ENCODE peak calls at places on chromosomes 12 and 14, in four cellular contexts. B is effector memory CD4-positive, alpha-beta T cell; W is hepatocyte; D is neuronal stem cell. P is an unnamed sample.

GRCh38 chr14:83566567-83566966 is 1963.4 kb upstream of the FLRT2 start:
- DNase-seq in D (no peak), B (no peak), W (no peak), P (no peak)

GRCh38 chr12:46788247-46788887 is 37.4 kb downstream of the SLC38A4 start:
- DNase-seq in W (no peak), D (no peak), B (no peak), P (peak; percentile 29)

GRCh38 chr12:49301759-49302158 is 6.8 kb downstream of the PRPH start:
- DNase-seq in B (no peak), D (no peak), W (peak; percentile 26), P (no peak)

GRCh38 chr14:88166616-88167015 is 156.5 kb downstream of the KCNK10 start:
- DNase-seq in W (peak; percentile 26), B (no peak), D (no peak), P (no peak)

GRCh38 chr12:75389061-75389460 is 1.8 kb upstream of the GLIPR1L2 start:
- DNase-seq in D (no peak), B (no peak), W (no peak), P (no peak)

GRCh38 chr12:77928078-77928477 is 97.4 kb downstream of the NAV3 start:
- DNase-seq in W (no peak), B (no peak), D (no peak), P (no peak)

GRCh38 chr12:630656-631632 is 32.3 kb downstream of the NINJ2 start:
- DNase-seq in D (no peak), W (no peak), B (peak; percentile 54), P (no peak)

GRCh38 chr12:8081228-8081920 is 700 bp upstream of the NECAP1 start:
- DNase-seq in W (peak; percentile 16), D (no peak), B (no peak), P (no peak)

GRCh38 chr12:77049767-77050353 is 15.5 kb downstream of the E2F7 start:
- DNase-seq in B (no peak), W (peak; percentile 82), D (peak; percentile 31), P (peak; percentile 65)

GRCh38 chr14:67934087-67934486 is 114.5 kb downstream of the RAD51B start:
- DNase-seq in W (peak; percentile 83), B (no peak), D (peak; percentile 37), P (peak; percentile 44)

DNA sequence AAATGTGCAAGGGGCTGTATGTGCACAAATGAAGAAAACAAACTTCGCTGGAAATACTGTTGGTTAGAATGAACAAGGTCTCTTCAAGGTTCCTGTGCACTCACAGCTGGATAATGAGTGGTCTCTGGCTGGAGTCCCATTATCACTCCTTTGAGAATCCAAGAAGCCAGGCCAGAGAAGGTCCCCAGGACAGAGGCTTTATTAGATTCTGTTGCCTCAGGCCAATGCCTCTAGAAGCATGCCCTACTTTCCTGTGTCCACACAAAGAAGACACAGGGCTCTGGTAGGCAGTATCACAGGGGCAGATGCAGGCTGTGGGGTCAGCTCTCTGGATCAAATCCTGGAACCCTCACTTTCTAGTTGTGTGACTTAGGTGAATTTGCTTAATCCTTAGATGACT is 384.7 kb downstream of the GRIN2B start:
- DNase-seq in B (no peak), W (no peak), D (no peak), P (no peak)
- H3K4me3 ChIP-seq in B (no peak overlapping the region), W (no peak overlapping the region), D (no peak overlapping the region), P (no peak overlapping the region)

GRCh38 chr14:100591453-100592371 is 4.5 kb upstream of the BEGAIN start:
- DNase-seq in D (no peak), B (no peak), W (no peak), P (no peak)
- H3K27me3 ChIP-seq in D (peaks cover 71% of the 10 kb centered on the region), B (no peaks in the 10 kb centered on the region), W (peaks cover 23% of the 10 kb centered on the region), P (peaks cover 10% of the 10 kb centered on the region)

DNA sequence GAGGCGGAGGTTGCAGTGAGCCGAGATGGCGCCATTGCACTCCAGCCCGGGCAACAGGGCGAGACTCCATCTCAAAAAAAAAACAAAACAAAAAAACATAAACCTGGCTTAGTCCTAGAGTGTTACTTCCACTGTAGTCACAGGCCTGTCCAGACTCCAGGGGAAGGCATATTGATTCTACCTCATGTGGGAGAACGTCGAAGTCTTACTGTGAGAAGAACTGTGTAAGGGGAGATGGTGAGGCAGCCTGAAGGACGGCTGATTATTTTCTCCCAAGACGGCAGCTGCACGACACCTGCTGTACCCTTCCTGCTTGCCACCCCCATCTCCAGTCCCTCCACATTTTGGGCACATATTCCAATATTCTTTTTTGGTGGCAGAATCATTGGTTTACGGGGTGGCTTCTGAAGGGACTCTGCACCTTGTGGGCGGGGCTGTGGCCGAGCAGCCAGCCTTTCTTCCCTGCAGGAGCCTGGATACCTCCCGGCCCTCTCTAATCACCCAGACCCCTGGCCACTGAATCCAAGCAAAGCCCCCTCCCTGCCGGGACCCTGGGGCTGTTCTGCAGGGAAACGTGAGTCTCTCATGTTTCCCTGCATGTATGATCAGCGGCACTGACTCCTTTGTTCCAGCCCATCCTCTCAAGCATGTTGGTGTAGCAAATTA is 12.2 kb upstream of the KLC1 start:
- DNase-seq in B (no peak), W (no peak), D (no peak), P (no peak)
- H3K9me3 ChIP-seq in B (no peaks in the 10 kb centered on the region), W (no peaks in the 10 kb centered on the region), D (no peaks in the 10 kb centered on the region), P (no peaks in the 10 kb centered on the region)

GRCh38 chr14:20262642-20263128 is 23.6 kb downstream of the OR11H4 start:
- DNase-seq in B (no peak), W (no peak), D (no peak), P (no peak)
- H3K4me3 ChIP-seq in B (no peak overlapping the region), W (no peak overlapping the region), D (peak overlapping the region; percentile 25), P (no peak overlapping the region)

GRCh38 chr12:51836012-51836832 is 12.3 kb downstream of the FIGNL2 start:
- DNase-seq in B (no peak), W (no peak), D (no peak), P (no peak)
- H3K27me3 ChIP-seq in B (no peaks in the 10 kb centered on the region), W (no peaks in the 10 kb centered on the region), D (no peaks in the 10 kb centered on the region), P (peaks cover 67% of the 10 kb centered on the region)

GRCh38 chr14:90577661-90578282 is 180.9 kb downstream of the CALM1 start:
- DNase-seq in B (no peak), W (no peak), D (no peak), P (no peak)
- H3K9me3 ChIP-seq in B (no peaks in the 10 kb centered on the region), W (no peaks in the 10 kb centered on the region), D (no peaks in the 10 kb centered on the region), P (no peaks in the 10 kb centered on the region)

GRCh38 chr14:103259801-103260628 is 74.0 kb upstream of the EIF5 start:
- DNase-seq in D (no peak), B (no peak), W (no peak), P (no peak)
- H3K4me3 ChIP-seq in D (no peak overlapping the region), B (peak overlapping the region; percentile 42), W (no peak overlapping the region), P (peak overlapping the region; percentile 54)

GRCh38 chr12:5946388-5946787 is 1.3 kb upstream of the ANO2 start:
- DNase-seq in W (no peak), D (no peak), B (no peak), P (no peak)
- H3K27me3 ChIP-seq in W (peaks cover 53% of the 10 kb centered on the region), D (peaks cover 42% of the 10 kb centered on the region), B (peaks cover 12% of the 10 kb centered on the region), P (peaks cover 9% of the 10 kb centered on the region)

GRCh38 chr12:100200450-100201181 is at the start of gene ACTR6:
- DNase-seq in W (peak; percentile 96), D (peak; percentile 93), B (peak; percentile 97), P (peak; percentile 95)
- H3K9me3 ChIP-seq in W (no peaks in the 10 kb centered on the region), D (no peaks in the 10 kb centered on the region), B (no peaks in the 10 kb centered on the region), P (no peaks in the 10 kb centered on the region)